ENCODE peak calls at places on chromosomes 5 and 9, in ten cellular contexts. C, L, N, S, M, G, R, Q, B and O are unnamed samples.

GRCh38 chr5:72093231-72093630 is 14.0 kb upstream of the MAP1B start:
- DNase-seq in B (no peak), L (no peak), M (no peak), N (no peak), G (no peak), C (peak; percentile 52), S (no peak), R (no peak), Q (no peak), O (no peak)

GRCh38 chr5:65172486-65173129 is 309.1 kb downstream of the ADAMTS6 start:
- DNase-seq in N (no peak), L (no peak), S (peak; percentile 40), C (no peak), R (no peak), M (no peak), B (no peak), G (no peak), Q (no peak), O (no peak)

GRCh38 chr5:66769839-66770617 is 173.8 kb downstream of the MAST4 start:
- DNase-seq in B (no peak), M (peak; percentile 86), C (peak; percentile 2), S (no peak), R (no peak), Q (no peak), N (no peak), L (no peak), G (peak; percentile 10), O (no peak)

GRCh38 chr5:33806736-33807442 is 84.9 kb downstream of the ADAMTS12 start:
- DNase-seq in B (no peak), L (no peak), N (no peak), G (no peak), Q (no peak), S (no peak), M (no peak), C (peak; percentile 64), R (no peak), O (no peak)

GRCh38 chr5:45684118-45684517 is 12.1 kb downstream of the HCN1 start:
- DNase-seq in M (no peak), G (no peak), S (no peak), N (no peak), B (no peak), L (no peak), C (no peak), Q (no peak), R (no peak), O (no peak)

GRCh38 chr5:149581192-149581861 is at the start of gene ARHGEF37:
- DNase-seq in R (peak; percentile 95), B (no peak), M (peak; percentile 67), G (peak; percentile 59), S (no peak), L (peak; percentile 30), N (peak; percentile 5), C (peak; percentile 78), Q (peak; percentile 10), O (peak; percentile 51)

GRCh38 chr5:306011-306805 is 15.3 kb upstream of the AHRR start:
- DNase-seq in Q (no peak), L (no peak), M (no peak), N (no peak), C (no peak), B (no peak), S (no peak), G (no peak), R (no peak), O (no peak)

GRCh38 chr5:14364576-14365472 is 216.8 kb upstream of the OTULINL start:
- DNase-seq in R (no peak), B (no peak), L (no peak), M (peak; percentile 30), S (no peak), G (peak; percentile 75), Q (no peak), N (no peak), C (peak; percentile 25), O (no peak)

GRCh38 chr5:14201325-14202061 is 58.4 kb downstream of the TRIO start:
- DNase-seq in G (no peak), Q (no peak), B (no peak), S (no peak), C (no peak), R (no peak), L (no peak), M (no peak), N (no peak), O (no peak)

GRCh38 chr5:76175821-76176403 is 92.7 kb downstream of the SV2C start:
- DNase-seq in M (peak; percentile 67), S (no peak), L (no peak), B (no peak), Q (peak; percentile 2), G (no peak), R (no peak), C (no peak), N (no peak), O (no peak)

GRCh38 chr5:1410156-1411014 is 34.9 kb downstream of the SLC6A3 start:
- DNase-seq in Q (no peak), S (no peak), R (peak; percentile 28), B (no peak), L (no peak), C (no peak), M (no peak), N (no peak), G (no peak), O (no peak)

GRCh38 chr9:138100711-138101349 is 223.2 kb downstream of the CACNA1B start:
- DNase-seq in Q (no peak), R (peak; percentile 37), G (peak; percentile 15), M (peak; percentile 11), B (peak; percentile 27), L (no peak), C (no peak), N (no peak), S (no peak), O (no peak)

GRCh38 chr9:129852575-129852974 is 17.3 kb downstream of the USP20 start:
- DNase-seq in R (no peak), M (no peak), N (no peak), Q (no peak), S (no peak), L (no peak), B (no peak), C (no peak), G (no peak), O (no peak)

GRCh38 chr9:89236955-89237573 is 58.4 kb upstream of the SHC3 start:
- DNase-seq in G (peak; percentile 12), N (no peak), M (no peak), C (no peak), S (no peak), L (no peak), B (no peak), R (no peak), Q (no peak), O (no peak)

GRCh38 chr5:16427572-16427971 is 38.0 kb downstream of the ZNF622 start:
- DNase-seq in Q (no peak), L (no peak), B (no peak), N (no peak), M (no peak), G (no peak), C (no peak), R (peak; percentile 48), S (no peak), O (no peak)

GRCh38 chr5:157143127-157143959 is 678 bp upstream of the MED7 start:
- DNase-seq in B (peak; percentile 33), C (peak; percentile 55), G (peak; percentile 41), R (no peak), M (peak; percentile 79), N (peak; percentile 21), S (no peak), Q (peak; percentile 36), L (no peak), O (no peak)

GRCh38 chr5:75052461-75053285 is at the start of gene GCNT4:
- DNase-seq in L (no peak), B (peak; percentile 37), M (peak; percentile 44), Q (no peak), S (no peak), R (peak; percentile 46), N (peak; percentile 28), G (no peak), C (peak; percentile 80), O (no peak)

GRCh38 chr5:90921428-90921973 is 362.9 kb downstream of the ADGRV1 start:
- DNase-seq in Q (no peak), N (no peak), R (no peak), S (no peak), L (no peak), C (peak; percentile 19), B (no peak), M (no peak), G (no peak), O (no peak)

GRCh38 chr9:134130503-134131375 is 5.1 kb upstream of the WDR5 start:
- DNase-seq in G (peak; percentile 88), B (no peak), R (no peak), S (no peak), C (no peak), L (no peak), Q (no peak), M (peak; percentile 68), N (no peak), O (no peak)

GRCh38 chr5:59390074-59390659 is 503.4 kb downstream of the PDE4D start:
- DNase-seq in B (no peak), G (peak; percentile 59), L (no peak), Q (no peak), R (no peak), N (no peak), S (no peak), M (peak; percentile 44), C (peak; percentile 82), O (no peak)

GRCh38 chr5:107778651-107779050 is 107.9 kb upstream of the EFNA5 start:
- DNase-seq in B (no peak), L (no peak), Q (no peak), R (no peak), N (no peak), S (no peak), C (no peak), G (no peak), M (no peak), O (no peak)

GRCh38 chr5:995318-995717 is 13.3 kb upstream of the NKD2 start:
- DNase-seq in R (no peak), G (no peak), B (no peak), Q (no peak), M (no peak), S (no peak), L (no peak), C (no peak), N (no peak), O (no peak)